ENCODE peak calls at places on chromosomes 11 and 22, in four cellular contexts. L, M, D and H are unnamed samples.

GRCh38 chr11:76030973-76031590 is 175.2 kb downstream of the WNT11 start:
- DNase-seq in D (no peak), L (no peak), M (no peak), H (no peak)

GRCh38 chr22:30998329-30998728 is 29.3 kb downstream of the TUG1 start:
- DNase-seq in D (no peak), L (no peak), M (no peak), H (no peak)

GRCh38 chr22:29231971-29232959 is 26.6 kb downstream of the EMID1 start:
- DNase-seq in D (no peak), L (no peak), M (no peak), H (no peak)

GRCh38 chr11:108253176-108253575 is 30.3 kb downstream of the ATM start:
- DNase-seq in M (no peak), L (no peak), D (no peak), H (no peak)

GRCh38 chr11:102763440-102763839 is 17.0 kb downstream of the MMP10 start:
- DNase-seq in D (no peak), M (no peak), L (no peak), H (no peak)

GRCh38 chr22:46934746-46935491 is 172.5 kb downstream of the TBC1D22A start:
- DNase-seq in D (no peak), M (no peak), L (peak), H (peak)

GRCh38 chr11:76670475-76671235 is at the start of gene LRRC32:
- DNase-seq in M (peak), L (no peak), D (no peak), H (no peak)

GRCh38 chr11:122731500-122731913 is 76.0 kb downstream of the UBASH3B start:
- DNase-seq in L (no peak), M (no peak), D (no peak), H (no peak)

GRCh38 chr11:637593-638507 is 781 bp downstream of the DRD4 start:
- DNase-seq in D (no peak), L (no peak), M (no peak), H (no peak)

GRCh38 chr11:46808804-46809431 is 37.2 kb downstream of the CKAP5 start:
- DNase-seq in D (no peak), M (no peak), L (peak), H (no peak)
- TF ChIP-seq CTCF in D (peak), M (peak), L (peak), H (peak)

GRCh38 chr11:7524831-7525230 is 11.0 kb downstream of the PPFIBP2 start:
- DNase-seq in M (no peak), L (no peak), D (no peak), H (no peak)

GRCh38 chr11:7522106-7522505 is 8.3 kb downstream of the PPFIBP2 start:
- DNase-seq in L (no peak), D (no peak), M (no peak), H (no peak)

GRCh38 chr11:7525424-7525823 is 11.6 kb downstream of the PPFIBP2 start:
- DNase-seq in M (no peak), D (no peak), L (no peak), H (no peak)

GRCh38 chr11:7522546-7522945 is 8.7 kb downstream of the PPFIBP2 start:
- DNase-seq in L (no peak), M (no peak), D (no peak), H (no peak)

DNA sequence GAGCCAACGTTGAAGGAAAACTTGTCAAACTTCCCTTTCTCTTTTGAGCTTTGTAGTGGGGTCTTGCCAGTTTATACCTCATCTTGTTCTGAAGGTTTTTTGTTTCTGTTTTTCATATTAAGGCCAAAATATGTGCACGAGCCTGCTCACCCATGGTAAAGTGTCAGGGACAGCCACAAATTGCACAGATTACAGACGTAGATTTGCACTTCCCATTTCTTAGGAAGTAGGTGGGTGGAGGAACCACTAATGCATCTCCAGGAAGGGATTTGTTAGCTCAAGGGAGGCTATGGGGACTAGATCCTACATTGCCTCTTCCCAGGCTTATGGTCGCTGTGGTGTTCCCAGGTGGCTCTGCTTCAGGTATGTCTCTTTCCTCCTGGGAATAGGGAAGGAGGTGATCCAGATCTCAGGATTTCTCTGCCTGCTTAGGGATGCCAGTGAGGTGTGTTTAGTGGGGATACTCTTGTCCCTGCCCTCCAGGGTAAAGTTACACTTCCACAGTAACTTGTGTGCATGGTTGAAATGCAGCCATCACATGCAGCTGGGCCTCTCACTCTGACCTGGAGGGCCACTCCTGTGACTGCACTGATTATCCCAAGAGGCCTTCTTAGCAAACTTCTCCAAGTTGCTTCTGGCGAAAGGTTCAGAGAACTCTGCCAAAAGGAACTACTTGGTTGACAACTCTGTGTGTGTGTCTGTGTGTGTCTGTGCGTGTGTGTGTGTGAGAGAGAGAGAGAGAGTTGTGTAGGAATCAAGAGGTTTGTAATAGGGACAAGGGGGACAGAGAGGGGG is 9.8 kb downstream of the PPFIBP2 start:
- DNase-seq in L (no peak), D (no peak), M (no peak), H (no peak)
- H3K4me3 ChIP-seq in L (no peak), D (no peak), M (no peak), H (no peak)

GRCh38 chr11:79262221-79262620 is 178.6 kb downstream of the TENM4 start:
- DNase-seq in L (no peak), D (no peak), M (no peak), H (no peak)

GRCh38 chr11:79263001-79263400 is 177.8 kb downstream of the TENM4 start:
- DNase-seq in M (no peak), D (peak), L (no peak), H (no peak)

GRCh38 chr11:79255965-79256364 is 184.9 kb downstream of the TENM4 start:
- DNase-seq in D (no peak), M (no peak), L (no peak), H (no peak)

GRCh38 chr11:79258606-79259005 is 182.2 kb downstream of the TENM4 start:
- DNase-seq in M (no peak), L (peak), D (no peak), H (no peak)

GRCh38 chr11:79259800-79260199 is 181.0 kb downstream of the TENM4 start:
- DNase-seq in D (no peak), L (no peak), M (no peak), H (no peak)
- TF ChIP-seq CTCF in D (no peak), L (peak), M (no peak), H (peak)

GRCh38 chr11:121426476-121427454 is 25.3 kb upstream of the SORL1 start:
- DNase-seq in M (peak), L (no peak), D (peak), H (no peak)
- H3K4me3 ChIP-seq in M (peak), L (no peak), D (peak), H (no peak)